ENCODE peak calls at places on chromosomes 4 and X, in five cellular contexts. B is mammary epithelial cell, X is left ventricle myocardium inferior, U is BE2C, P is pancreas. W is an unnamed sample. For H3K4me1 and H3K9me3, the result is how much of the 10 kb centered on the place peaks cover.

GRCh38 chr4:40316782-40317635 is 18.1 kb upstream of the CHRNA9 start:
- DNase-seq in B (peak), X (no peak), U (peak), P (peak), W (peak)

GRCh38 chr4:6963139-6963611 is 53.5 kb downstream of the TBC1D14 start:
- DNase-seq in B (no peak), X (no peak), U (no peak), P (no peak), W (no peak)

GRCh38 chr4:16120720-16121119 is 36.9 kb upstream of the PROM1 start:
- DNase-seq in B (no peak), X (no peak), U (no peak), P (no peak), W (no peak)

GRCh38 chrX:114800719-114801118 is 216.7 kb downstream of the IL13RA2 start:
- DNase-seq in B (peak), X (no peak), U (no peak), P (no peak), W (peak)

GRCh38 chr4:71941001-71941400 is 90.8 kb upstream of the NPFFR2 start:
- DNase-seq in B (peak), X (no peak), U (peak), P (no peak), W (peak)

GRCh38 chr4:139492429-139492828 is 38.5 kb downstream of the RAB33B start:
- DNase-seq in B (no peak), X (no peak), U (no peak), P (no peak), W (no peak)

GRCh38 chrX:9899640-9900075 is 67.5 kb upstream of the CLDN34 start:
- DNase-seq in B (no peak), X (no peak), U (no peak), P (no peak), W (peak)

GRCh38 chrX:28498658-28499057 is 88.6 kb upstream of the IL1RAPL1 start:
- DNase-seq in B (peak), X (no peak), U (no peak), P (no peak), W (peak)

GRCh38 chr4:150006197-150006596 is 72.0 kb upstream of the DCLK2 start:
- DNase-seq in B (no peak), X (no peak), U (no peak), P (no peak), W (peak)

GRCh38 chr4:55675196-55675793 is 39.2 kb upstream of the NMU start:
- DNase-seq in B (no peak), X (no peak), U (no peak), P (no peak), W (no peak)

GRCh38 chr4:140092094-140092820 is 61.7 kb downstream of the MAML3 start:
- DNase-seq in B (peak), X (peak), U (peak), P (peak), W (peak)

GRCh38 chr4:88063634-88064296 is 56.3 kb downstream of the PKD2 start:
- DNase-seq in B (no peak), X (no peak), U (no peak), P (no peak), W (no peak)

GRCh38 chrX:65451663-65452062 is 82.9 kb downstream of the LAS1L start:
- DNase-seq in B (peak), X (no peak), U (peak), P (no peak), W (peak)

GRCh38 chr4:189021831-189022230 is 882.6 kb downstream of the TRIML1 start:
- DNase-seq in B (no peak), X (no peak), U (peak), P (no peak), W (peak)

GRCh38 chr4:127606823-127607222 is 25.9 kb upstream of the INTU start:
- DNase-seq in B (no peak), X (no peak), U (no peak), P (no peak), W (no peak)

GRCh38 chrX:106894392-106894909 is 8.7 kb downstream of the RIPPLY1 start:
- DNase-seq in B (peak), X (no peak), U (peak), P (peak), W (peak)

GRCh38 chr4:114264877-114265291 is 285.4 kb upstream of the ARSJ start:
- DNase-seq in B (peak), X (no peak), U (no peak), P (no peak), W (no peak)

GRCh38 chr4:147821555-147821954 is 89.7 kb downstream of the ARHGAP10 start:
- DNase-seq in B (peak), X (no peak), U (no peak), P (no peak), W (no peak)

DNA sequence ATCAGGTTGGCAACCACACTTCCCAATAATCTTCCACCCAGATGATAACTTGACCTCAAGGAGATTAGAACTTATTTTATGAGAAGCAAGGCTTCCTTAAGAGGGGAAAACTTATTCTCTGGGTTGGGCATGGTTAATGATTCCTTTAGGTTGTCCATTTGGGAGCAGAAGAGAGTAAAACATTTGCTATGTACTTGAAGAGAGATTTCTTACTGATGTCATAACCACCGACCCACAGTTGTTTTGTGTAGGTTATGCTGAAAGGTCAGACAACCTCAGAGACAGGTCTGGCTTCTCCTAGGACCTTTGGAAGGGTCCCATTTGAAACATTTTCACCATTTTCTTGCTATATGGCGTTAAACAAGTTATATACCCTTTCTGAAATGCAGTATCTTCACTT is 56.1 kb downstream of the FAM114A1 start:
- DNase-seq in B (no peak), X (no peak), U (no peak), P (no peak), W (no peak)
- H3K4me1 ChIP-seq in B (under half), X (under half), U (under half), P (under half), W (under half)

GRCh38 chr4:122875949-122876348 is 46.4 kb downstream of the NUDT6 start:
- DNase-seq in B (no peak), X (no peak), U (no peak), P (no peak), W (no peak)

GRCh38 chr4:122874194-122874593 is 47.6 kb downstream of the FGF2 start:
- DNase-seq in B (peak), X (no peak), U (no peak), P (no peak), W (peak)

GRCh38 chr4:122873146-122873545 is 46.5 kb downstream of the FGF2 start:
- DNase-seq in B (no peak), X (no peak), U (no peak), P (no peak), W (no peak)

GRCh38 chr4:122876456-122876855 is 45.9 kb downstream of the NUDT6 start:
- DNase-seq in B (no peak), X (no peak), U (no peak), P (no peak), W (no peak)

GRCh38 chr4:122873752-122874151 is 47.1 kb downstream of the FGF2 start:
- DNase-seq in B (peak), X (no peak), U (no peak), P (no peak), W (peak)
- H3K4me3 ChIP-seq in B (no peak), X (no peak), U (no peak), P (no peak), W (peak)

GRCh38 chr4:30436394-30436793 is 283.8 kb upstream of the PCDH7 start:
- DNase-seq in B (no peak), X (no peak), U (no peak), P (no peak), W (no peak)
- H3K9me3 ChIP-seq in B (under half), X (under half), U (under half), P (under half), W (under half)

DNA sequence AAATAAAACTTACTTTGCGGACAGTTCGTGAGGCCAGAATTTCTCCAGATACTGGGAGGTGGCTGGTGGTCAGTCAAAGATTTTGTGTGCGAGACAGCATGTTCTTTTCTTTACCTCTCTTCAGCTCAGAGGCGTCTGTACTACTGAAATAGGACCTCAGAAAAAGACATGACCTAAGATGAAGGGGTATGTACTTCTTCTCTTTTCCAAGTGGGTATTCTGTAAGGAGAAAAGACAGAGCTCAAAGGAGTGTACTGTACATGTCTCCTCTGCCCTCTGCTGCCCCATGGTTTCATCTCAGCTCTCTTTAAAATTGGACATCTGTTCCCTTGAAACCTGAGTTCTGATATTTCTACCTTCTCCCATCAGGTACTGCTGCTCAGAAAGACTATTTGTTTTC is 38.1 kb downstream of the SEPTIN11 start:
- DNase-seq in B (no peak), X (no peak), U (no peak), P (no peak), W (no peak)
- H3K4me1 ChIP-seq in B (under half), X (half or more), U (under half), P (under half), W (half or more)

GRCh38 chr4:8342651-8343050 is 73.1 kb downstream of the HTRA3 start:
- DNase-seq in B (no peak), X (peak), U (no peak), P (no peak), W (no peak)

GRCh38 chr4:8341691-8342090 is 72.1 kb downstream of the HTRA3 start:
- DNase-seq in B (no peak), X (peak), U (no peak), P (no peak), W (no peak)

GRCh38 chr4:8344387-8344786 is 74.8 kb downstream of the HTRA3 start:
- DNase-seq in B (no peak), X (no peak), U (no peak), P (no peak), W (no peak)

GRCh38 chr4:8343967-8344331 is 74.4 kb downstream of the HTRA3 start:
- DNase-seq in B (no peak), X (no peak), U (no peak), P (no peak), W (no peak)

GRCh38 chr4:8343051-8343966 is 73.8 kb downstream of the HTRA3 start:
- DNase-seq in B (no peak), X (peak), U (no peak), P (no peak), W (no peak)
- H3K4me3 ChIP-seq in B (no peak), X (no peak), U (no peak), P (no peak), W (no peak)

GRCh38 chr4:302381-302780 is 2.9 kb downstream of the ZNF732 start:
- DNase-seq in B (no peak), X (no peak), U (no peak), P (no peak), W (no peak)

GRCh38 chr4:304987-305680 is at the start of gene ZNF732:
- DNase-seq in B (peak), X (peak), U (peak), P (peak), W (peak)

DNA sequence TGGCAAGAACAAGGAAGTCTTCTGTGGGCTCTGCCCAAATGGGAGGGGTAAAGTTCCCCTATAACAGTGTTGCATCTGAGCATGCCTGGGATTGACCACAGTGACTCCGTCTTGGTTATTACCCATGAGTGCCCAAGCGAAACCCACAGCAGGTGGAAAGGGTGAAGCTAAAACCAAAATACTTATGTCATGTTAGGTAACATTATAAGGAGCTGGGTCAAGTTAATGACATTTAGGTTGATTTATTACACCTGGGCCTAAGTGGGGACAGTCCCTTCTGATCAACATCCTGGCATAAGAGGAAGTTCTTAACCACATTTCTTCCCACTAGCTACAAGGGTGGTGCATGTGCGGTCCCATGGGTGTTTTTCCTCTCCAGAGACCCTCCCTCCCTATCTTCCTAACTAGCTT is 1.3 kb upstream of the ZNF732 start:
- DNase-seq in B (no peak), X (no peak), U (no peak), P (no peak), W (no peak)
- H3K9me3 ChIP-seq in B (under half), X (under half), U (under half), P (under half), W (under half)

GRCh38 chr4:110635155-110635479 is 12.2 kb upstream of the PITX2 start:
- DNase-seq in B (no peak), X (no peak), U (no peak), P (no peak), W (no peak)

GRCh38 chr4:110638347-110638746 is 15.5 kb upstream of the PITX2 start:
- DNase-seq in B (no peak), X (no peak), U (no peak), P (no peak), W (no peak)

GRCh38 chr4:110637408-110638131 is 14.7 kb upstream of the PITX2 start:
- DNase-seq in B (no peak), X (no peak), U (no peak), P (no peak), W (no peak)

GRCh38 chr4:110636231-110636676 is 13.4 kb upstream of the PITX2 start:
- DNase-seq in B (no peak), X (no peak), U (no peak), P (no peak), W (no peak)

DNA sequence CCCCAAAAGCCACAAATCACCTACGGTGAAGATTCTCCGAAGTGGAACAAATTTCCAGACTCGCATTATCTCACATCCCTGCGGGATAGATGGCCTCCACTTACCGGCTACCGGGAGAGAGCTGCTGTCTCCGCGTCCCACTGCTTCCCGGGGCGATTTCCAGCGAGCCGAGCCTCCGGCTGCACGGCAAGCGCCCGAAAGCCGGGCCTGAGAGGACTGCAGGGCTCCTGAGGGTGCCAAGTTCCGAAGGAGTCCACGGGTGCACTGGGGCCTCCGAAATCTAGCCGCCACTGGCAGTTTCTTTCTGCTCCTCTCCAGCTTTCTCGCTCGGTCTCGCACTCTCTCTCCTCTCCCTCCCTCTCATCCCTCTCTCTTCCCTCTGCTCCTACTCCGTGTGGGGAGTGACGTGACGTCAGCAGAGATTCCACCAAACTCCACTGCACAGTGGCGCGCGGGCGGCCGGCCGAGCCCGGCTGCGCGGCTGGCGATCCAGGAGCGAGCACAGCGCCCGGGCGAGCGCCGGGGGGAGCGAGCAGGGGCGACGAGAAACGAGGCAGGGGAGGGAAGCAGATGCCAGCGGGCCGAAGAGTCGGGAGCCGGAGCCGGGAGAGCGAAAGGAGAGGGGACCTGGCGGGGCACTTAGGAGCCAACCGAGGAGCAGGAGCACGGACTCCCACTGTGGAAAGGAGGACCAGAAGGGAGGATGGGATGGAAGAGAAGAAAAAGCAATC is 14.0 kb upstream of the PITX2 start:
- DNase-seq in B (no peak), X (no peak), U (no peak), P (no peak), W (peak)
- H3K4me1 ChIP-seq in B (under half), X (under half), U (under half), P (under half), W (under half)

W was measured in adipocyte.